ENCODE peak calls at places on chromosomes 2 and 18, in nine cellular contexts. One of them, this sample, is unnamed.

GRCh38 chr18:3510896-3511295 is 60.9 kb downstream of the TGIF1 start:
- DNase-seq in mesendoderm: no peak
- DNase-seq in nephron progenitor cell: no peak
- DNase-seq in CD4-positive, alpha-beta memory T cell: no peak
- DNase-seq in aorta: no peak
- DNase-seq in HEK293T: no peak
- DNase-seq in neuronal stem cell: no peak
- DNase-seq in NCI-H2081 treated with DMSO at 0.1 percent for 48 hours: no peak
- DNase-seq in NCI-H345: no peak
- DNase-seq in this sample: no peak

GRCh38 chr18:79856119-79857080 is 58.7 kb downstream of the KCNG2 start:
- DNase-seq in mesendoderm: peak
- DNase-seq in nephron progenitor cell: no peak
- DNase-seq in CD4-positive, alpha-beta memory T cell: no peak
- DNase-seq in aorta: peak
- DNase-seq in HEK293T: no peak
- DNase-seq in neuronal stem cell: peak
- DNase-seq in NCI-H2081 treated with DMSO at 0.1 percent for 48 hours: no peak
- DNase-seq in NCI-H345: no peak
- DNase-seq in this sample: no peak

GRCh38 chr2:111642576-111643327 is 241.2 kb downstream of the ANAPC1 start:
- DNase-seq in mesendoderm: peak
- DNase-seq in nephron progenitor cell: no peak
- DNase-seq in CD4-positive, alpha-beta memory T cell: no peak
- DNase-seq in aorta: no peak
- DNase-seq in HEK293T: no peak
- DNase-seq in neuronal stem cell: no peak
- DNase-seq in NCI-H2081 treated with DMSO at 0.1 percent for 48 hours: no peak
- DNase-seq in NCI-H345: no peak
- DNase-seq in this sample: no peak

GRCh38 chr2:109032229-109032800 is 43.3 kb upstream of the EDAR start:
- DNase-seq in mesendoderm: peak
- DNase-seq in nephron progenitor cell: peak
- DNase-seq in CD4-positive, alpha-beta memory T cell: no peak
- DNase-seq in aorta: no peak
- DNase-seq in HEK293T: no peak
- DNase-seq in neuronal stem cell: no peak
- DNase-seq in NCI-H2081 treated with DMSO at 0.1 percent for 48 hours: no peak
- DNase-seq in NCI-H345: no peak
- DNase-seq in this sample: no peak

GRCh38 chr2:174901075-174901474 is 104.1 kb downstream of the CHN1 start:
- DNase-seq in mesendoderm: peak
- DNase-seq in nephron progenitor cell: no peak
- DNase-seq in CD4-positive, alpha-beta memory T cell: peak
- DNase-seq in aorta: no peak
- DNase-seq in HEK293T: no peak
- DNase-seq in neuronal stem cell: no peak
- DNase-seq in NCI-H2081 treated with DMSO at 0.1 percent for 48 hours: no peak
- DNase-seq in NCI-H345: no peak
- DNase-seq in this sample: no peak

GRCh38 chr2:190482441-190482840 is 52.1 kb downstream of the NEMP2 start:
- DNase-seq in mesendoderm: no peak
- DNase-seq in nephron progenitor cell: no peak
- DNase-seq in CD4-positive, alpha-beta memory T cell: no peak
- DNase-seq in aorta: no peak
- DNase-seq in HEK293T: no peak
- DNase-seq in neuronal stem cell: no peak
- DNase-seq in NCI-H2081 treated with DMSO at 0.1 percent for 48 hours: no peak
- DNase-seq in NCI-H345: no peak
- DNase-seq in this sample: no peak

GRCh38 chr2:113058411-113058994 is 495 bp upstream of the IL36RN start:
- DNase-seq in mesendoderm: no peak
- DNase-seq in nephron progenitor cell: no peak
- DNase-seq in CD4-positive, alpha-beta memory T cell: no peak
- DNase-seq in aorta: no peak
- DNase-seq in HEK293T: no peak
- DNase-seq in neuronal stem cell: no peak
- DNase-seq in NCI-H2081 treated with DMSO at 0.1 percent for 48 hours: no peak
- DNase-seq in NCI-H345: no peak
- DNase-seq in this sample: no peak

GRCh38 chr2:238973038-238973772 is 125.3 kb downstream of the TWIST2 start:
- DNase-seq in mesendoderm: no peak
- DNase-seq in nephron progenitor cell: no peak
- DNase-seq in CD4-positive, alpha-beta memory T cell: no peak
- DNase-seq in aorta: peak
- DNase-seq in HEK293T: no peak
- DNase-seq in neuronal stem cell: no peak
- DNase-seq in NCI-H2081 treated with DMSO at 0.1 percent for 48 hours: no peak
- DNase-seq in NCI-H345: no peak
- DNase-seq in this sample: no peak

This sample was measured in SIG-M5.